ENCODE peak calls at places on chromosomes 3 and 15, in four cellular contexts. S is amniotic stem cell; R is naive thymus-derived CD4-positive, alpha-beta T cell; J is activated CD4-positive, CD25-positive, alpha-beta regulatory T cell. P is an unnamed sample.

GRCh38 chr3:103082501-103082900 is 647.7 kb downstream of the ZPLD1 start:
- DNase-seq in S (no peak), R (no peak), J (no peak), P (no peak)

GRCh38 chr15:88745696-88746095 is 57.5 kb upstream of the ACAN start:
- DNase-seq in S (no peak), R (no peak), J (no peak), P (no peak)

GRCh38 chr3:126149960-126150515 is 30.3 kb downstream of the ALDH1L1 start:
- DNase-seq in S (no peak), R (no peak), J (no peak), P (no peak)

GRCh38 chr15:42194502-42194901 is 13.6 kb downstream of the VPS39 start:
- DNase-seq in S (no peak), R (no peak), J (no peak), P (no peak)

GRCh38 chr15:44593042-44593736 is 56.2 kb downstream of the EIF3J start:
- DNase-seq in S (no peak), R (peak), J (no peak), P (peak)

GRCh38 chr3:134976948-134977347 is 181.9 kb downstream of the EPHB1 start:
- DNase-seq in S (no peak), R (no peak), J (no peak), P (no peak)

GRCh38 chr15:83164409-83165404 is 42.9 kb downstream of the HDGFL3 start:
- DNase-seq in S (no peak), R (peak), J (no peak), P (no peak)

GRCh38 chr15:75676688-75677475 is 29.2 kb downstream of the SNX33 start:
- DNase-seq in S (no peak), R (no peak), J (no peak), P (no peak)

GRCh38 chr15:55775316-55775715 is 32.4 kb upstream of the PRTG start:
- DNase-seq in S (no peak), R (no peak), J (no peak), P (no peak)

GRCh38 chr15:26179906-26180305 is 316.8 kb upstream of the ATP10A start:
- DNase-seq in S (no peak), R (no peak), J (no peak), P (no peak)

GRCh38 chr3:143078883-143079282 is 40.7 kb upstream of the CHST2 start:
- DNase-seq in S (peak), R (no peak), J (no peak), P (no peak)

GRCh38 chr3:57864853-57865252 is 108.7 kb downstream of the SLMAP start:
- DNase-seq in S (no peak), R (no peak), J (no peak), P (no peak)

GRCh38 chr3:20307378-20307777 is 121.4 kb upstream of the SGO1 start:
- DNase-seq in S (no peak), R (no peak), J (no peak), P (no peak)

GRCh38 chr3:143831208-143831607 is 17.1 kb downstream of the SLC9A9 start:
- DNase-seq in S (no peak), R (no peak), J (no peak), P (no peak)

GRCh38 chr3:193816656-193817311 is 223.8 kb downstream of the OPA1 start:
- DNase-seq in S (no peak), R (no peak), J (no peak), P (no peak)

GRCh38 chr3:188943591-188943990 is 228.2 kb upstream of the TPRG1 start:
- DNase-seq in S (no peak), R (no peak), J (no peak), P (no peak)

GRCh38 chr15:48861813-48862431 is 16.0 kb upstream of the EID1 start:
- DNase-seq in S (peak), R (peak), J (peak), P (peak)

GRCh38 chr3:101720851-101721649 is 3.4 kb upstream of the CEP97 start:
- DNase-seq in S (no peak), R (peak), J (no peak), P (no peak)

GRCh38 chr15:33022629-33023028 is 171.9 kb downstream of the FMN1 start:
- DNase-seq in S (no peak), R (no peak), J (no peak), P (no peak)

GRCh38 chr15:42444415-42445063 is 46.4 kb downstream of the ZNF106 start:
- DNase-seq in S (no peak), R (no peak), J (no peak), P (no peak)

GRCh38 chr3:155741081-155741480 is 3.8 kb downstream of the PLCH1 start:
- DNase-seq in S (no peak), R (no peak), J (no peak), P (no peak)